ENCODE peak calls at places on chromosomes 3 and 15, in four cellular contexts. R is uterus, U is endodermal cell, J is PC-3. N is an unnamed sample.

GRCh38 chr3:64454179-64454578 is 228.9 kb upstream of the PRICKLE2 start:
- DNase-seq in R (no peak), U (no peak), J (peak), N (peak)

GRCh38 chr3:50584391-50584790 is 15.1 kb downstream of the HEMK1 start:
- DNase-seq in U (no peak), R (no peak), J (no peak), N (no peak)

GRCh38 chr15:99726333-99726732 is 6.9 kb downstream of the LYSMD4 start:
- DNase-seq in U (no peak), J (no peak), R (no peak), N (no peak)

GRCh38 chr3:184601576-184602405 is 40.2 kb downstream of the EPHB3 start:
- DNase-seq in U (peak), R (no peak), J (no peak), N (no peak)

GRCh38 chr15:38623744-38624143 is 59.1 kb upstream of the RASGRP1 start:
- DNase-seq in R (no peak), J (no peak), U (no peak), N (no peak)

GRCh38 chr15:64842986-64843561 is 1.4 kb downstream of the PLEKHO2 start:
- DNase-seq in J (peak), R (peak), U (peak), N (no peak)

GRCh38 chr3:194522579-194523046 is 35.8 kb upstream of the ATP13A3 start:
- DNase-seq in R (no peak), U (no peak), J (peak), N (no peak)

GRCh38 chr3:150611666-150612065 is 8.5 kb downstream of the SELENOT start:
- DNase-seq in J (no peak), U (no peak), R (no peak), N (no peak)

GRCh38 chr15:31306426-31307269 is 20.0 kb upstream of the KLF13 start:
- DNase-seq in J (no peak), U (peak), R (no peak), N (peak)

GRCh38 chr3:43213631-43214030 is 72.7 kb upstream of the SNRK start:
- DNase-seq in J (peak), U (no peak), R (no peak), N (no peak)

GRCh38 chr15:40118473-40118872 is 9.8 kb upstream of the BMF start:
- DNase-seq in J (peak), U (peak), R (no peak), N (no peak)

GRCh38 chr3:192408721-192409151 is 318.6 kb downstream of the FGF12 start:
- DNase-seq in R (no peak), J (no peak), U (peak), N (no peak)

GRCh38 chr15:38534691-38535090 is 29.9 kb downstream of the RASGRP1 start:
- DNase-seq in J (no peak), R (no peak), U (no peak), N (no peak)

GRCh38 chr15:68542771-68543544 is 35.8 kb upstream of the CORO2B start:
- DNase-seq in U (peak), R (peak), J (peak), N (no peak)

GRCh38 chr3:74089854-74090253 is 465.1 kb upstream of the PDZRN3 start:
- DNase-seq in J (no peak), U (no peak), R (no peak), N (no peak)

GRCh38 chr15:53693729-53694533 is 65.5 kb downstream of the WDR72 start:
- DNase-seq in U (no peak), R (peak), J (no peak), N (no peak)

GRCh38 chr15:51094606-51095569 is at the start of gene TNFAIP8L3:
- DNase-seq in U (peak), R (peak), J (no peak), N (peak)

GRCh38 chr3:7574435-7574834 is 713.5 kb downstream of the GRM7 start:
- DNase-seq in J (no peak), R (no peak), U (no peak), N (no peak)

GRCh38 chr15:71143373-71144310 is 28.4 kb downstream of the THSD4 start:
- DNase-seq in U (no peak), J (peak), R (no peak), N (no peak)

GRCh38 chr15:82531496-82532382 is 8.5 kb downstream of the RPS17 start:
- DNase-seq in R (no peak), J (no peak), U (peak), N (no peak)

GRCh38 chr15:55628369-55628730 is 40.2 kb upstream of the PYGO1 start:
- DNase-seq in J (no peak), R (no peak), U (no peak), N (no peak)

GRCh38 chr3:15794303-15794771 is 3.4 kb downstream of the ANKRD28 start:
- DNase-seq in J (peak), U (no peak), R (no peak), N (no peak)

GRCh38 chr15:68640791-68641331 is 62.1 kb downstream of the CORO2B start:
- DNase-seq in R (no peak), U (peak), J (no peak), N (peak)

GRCh38 chr3:183188895-183189462 is 26.4 kb upstream of the LAMP3 start:
- DNase-seq in J (peak), U (peak), R (no peak), N (no peak)

GRCh38 chr15:38672814-38673292 is 108.2 kb upstream of the RASGRP1 start:
- DNase-seq in U (no peak), J (no peak), R (no peak), N (no peak)

GRCh38 chr15:37483779-37484178 is 383.4 kb upstream of the MEIS2 start:
- DNase-seq in R (no peak), U (no peak), J (no peak), N (no peak)

GRCh38 chr15:66692391-66692790 is 9.6 kb upstream of the SMAD6 start:
- DNase-seq in J (no peak), R (no peak), U (no peak), N (no peak)

GRCh38 chr3:129312021-129312639 is 33.5 kb downstream of the HMCES start:
- DNase-seq in U (peak), R (no peak), J (no peak), N (no peak)

GRCh38 chr3:20997183-20997582 is 753.8 kb downstream of the ZNF385D start:
- DNase-seq in R (no peak), J (no peak), U (no peak), N (no peak)

GRCh38 chr3:64214002-64214696 is 11.1 kb downstream of the PRICKLE2 start:
- DNase-seq in R (peak), U (no peak), J (no peak), N (peak)

GRCh38 chr3:31278532-31278931 is 254.2 kb upstream of the STT3B start:
- DNase-seq in R (no peak), J (no peak), U (no peak), N (no peak)

GRCh38 chr3:98529856-98530459 is 1.8 kb upstream of the GPR15 start:
- DNase-seq in J (no peak), U (no peak), R (no peak), N (no peak)

GRCh38 chr3:42839616-42840015 is 30.4 kb downstream of the ACKR2 start:
- DNase-seq in U (peak), J (peak), R (peak), N (peak)

DNA sequence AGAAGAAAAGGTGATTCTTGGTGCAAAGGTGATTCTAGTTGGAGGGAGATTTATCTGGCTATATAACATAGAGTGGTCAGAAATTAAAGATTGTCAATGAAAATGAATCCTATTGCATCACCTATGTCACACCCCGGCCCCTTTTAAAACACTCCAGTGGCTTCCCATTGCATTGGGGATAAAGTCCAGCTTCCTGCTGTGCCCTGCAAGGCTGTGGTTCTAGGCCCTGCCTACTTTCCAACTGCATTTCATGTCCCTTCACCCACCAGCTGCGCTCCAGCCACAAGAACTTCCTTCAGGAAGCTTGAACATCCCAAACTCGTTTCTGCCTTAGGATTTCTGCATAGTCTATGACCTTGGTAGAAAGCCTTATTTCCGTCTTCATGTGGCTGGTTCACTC is 118.7 kb upstream of the UMPS start:
- DNase-seq in R (no peak), J (no peak), U (no peak), N (no peak)
- TF ChIP-seq CTCF in R (no peak), J (no peak), U (no peak), N (no peak)

DNA sequence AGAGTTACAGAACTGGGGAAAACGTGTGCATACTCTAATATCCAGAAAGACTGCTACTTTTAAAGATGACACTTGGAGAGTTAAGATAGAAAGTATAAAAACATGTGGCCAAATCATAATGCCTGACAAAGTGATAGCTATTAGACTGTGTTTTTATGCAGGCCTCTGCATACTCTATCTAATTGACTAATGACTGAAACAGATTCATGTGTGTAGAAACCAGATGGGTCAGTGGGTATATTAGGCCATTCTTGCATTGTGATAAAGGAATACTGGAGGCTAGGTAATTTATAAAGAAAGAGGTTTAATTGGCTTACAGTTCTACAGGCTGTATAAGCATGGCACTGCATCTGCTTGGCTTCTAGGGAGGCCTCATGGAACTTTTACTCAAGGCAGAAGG is 71.5 kb downstream of the PPM1L start:
- DNase-seq in J (no peak), U (no peak), R (no peak), N (no peak)
- H3K27ac ChIP-seq in J (no peak), U (no peak), R (no peak), N (no peak)

DNA sequence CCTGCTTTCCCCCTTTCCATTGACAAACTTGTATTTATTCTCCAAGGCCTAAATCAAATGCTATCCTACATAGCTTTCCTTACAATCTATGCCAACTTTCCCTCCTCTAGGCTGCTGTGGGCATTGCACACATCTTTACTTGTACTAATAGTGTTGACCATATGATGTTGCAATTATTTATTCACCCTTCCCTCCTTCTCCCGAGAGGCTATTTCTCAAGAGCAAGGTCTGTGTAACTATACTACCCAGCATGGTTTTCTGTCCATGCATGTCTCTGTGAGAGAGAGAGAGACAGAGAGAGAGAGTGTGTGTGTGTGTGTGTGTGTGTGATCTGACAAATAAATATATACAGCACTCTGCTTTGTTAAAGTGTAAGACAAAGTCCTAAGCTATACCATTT is 63.8 kb downstream of the GTPBP8 start:
- DNase-seq in J (no peak), U (no peak), R (no peak), N (no peak)
- TF ChIP-seq CTCF in J (no peak), U (no peak), R (no peak), N (no peak)

GRCh38 chr3:136711277-136711676 is 40.9 kb downstream of the STAG1 start:
- DNase-seq in J (no peak), U (no peak), R (no peak), N (no peak)

GRCh38 chr3:136716629-136717028 is 35.5 kb downstream of the STAG1 start:
- DNase-seq in J (no peak), R (no peak), U (no peak), N (no peak)

GRCh38 chr3:136708339-136708985 is 43.7 kb downstream of the STAG1 start:
- DNase-seq in U (no peak), R (no peak), J (no peak), N (no peak)

DNA sequence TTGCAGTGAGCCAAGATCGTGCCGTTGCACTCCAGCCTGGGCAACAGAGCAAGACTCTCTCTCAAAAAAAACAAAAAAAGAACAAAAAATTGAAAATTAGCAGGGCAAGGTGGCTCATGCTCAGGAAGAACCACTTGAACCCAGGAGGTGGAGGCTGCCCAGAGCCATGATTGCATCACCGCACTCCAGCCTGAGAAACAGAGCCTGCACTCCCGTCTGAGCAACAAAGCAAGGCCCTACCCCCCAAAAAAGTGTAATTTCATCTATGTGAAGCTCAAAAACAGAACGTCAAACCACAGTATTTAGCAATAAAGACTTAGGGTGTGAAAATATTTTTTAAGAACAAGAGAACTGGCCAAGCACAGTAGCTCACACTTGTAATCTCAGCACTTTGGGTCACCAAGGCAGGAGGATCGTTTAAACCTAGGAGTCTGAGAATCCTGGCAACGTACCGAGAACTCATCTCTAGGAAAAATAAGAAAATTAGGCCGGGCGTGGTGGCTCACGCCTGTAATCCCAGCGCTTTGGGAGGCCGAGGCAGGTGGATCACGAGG is 38.1 kb downstream of the STAG1 start:
- DNase-seq in J (no peak), U (no peak), R (no peak), N (no peak)
- H3K27ac ChIP-seq in J (no peak), U (no peak), R (no peak), N (no peak)

N was measured in RWPE1.